ENCODE peak calls at places on chromosomes 11 and 22, in seven cellular contexts. P is tibial nerve, T is transverse colon, K is upper lobe of right lung, B is esophagus squamous epithelium, J is PC-9, A is cardiac muscle cell. Z is an unnamed sample. For H3K36me3 and H3K4me1, the result is how much of the 10 kb centered on the place peaks cover.

GRCh38 chr11:75313457-75314272 is 37.8 kb downstream of the ARRB1 start:
- DNase-seq in B (no peak), T (no peak), P (peak), J (no peak), K (peak), A (peak), Z (no peak)

GRCh38 chr11:62860835-62861563 is 19.7 kb upstream of the SLC3A2 start:
- DNase-seq in T (no peak), B (no peak), A (no peak), P (no peak), K (no peak), J (no peak), Z (no peak)

GRCh38 chr22:45064313-45065268 is 54.8 kb upstream of the PHF21B start:
- DNase-seq in T (no peak), J (peak), A (peak), B (no peak), K (no peak), P (no peak), Z (no peak)

GRCh38 chr22:48445113-48445827 is 1382.4 kb downstream of the BRD1 start:
- DNase-seq in A (no peak), T (no peak), P (no peak), B (no peak), J (no peak), K (no peak), Z (no peak)

GRCh38 chr22:24938741-24939341 is 7.7 kb downstream of the LHFPL7 start:
- DNase-seq in A (peak), K (no peak), P (peak), J (no peak), B (no peak), T (no peak), Z (no peak)

GRCh38 chr11:19519912-19520641 is 192.6 kb upstream of the NAV2 start:
- DNase-seq in J (no peak), K (no peak), P (no peak), T (no peak), B (no peak), A (peak), Z (no peak)

GRCh38 chr11:116553482-116553881 is 219.3 kb downstream of the BUD13 start:
- DNase-seq in A (no peak), K (no peak), T (no peak), J (no peak), P (no peak), B (no peak), Z (no peak)

GRCh38 chr11:19121646-19122045 is 4.7 kb downstream of the ZDHHC13 start:
- DNase-seq in K (no peak), T (no peak), J (no peak), B (no peak), P (no peak), A (no peak), Z (no peak)

GRCh38 chr11:44471603-44472002 is 93.9 kb upstream of the CD82 start:
- DNase-seq in K (no peak), A (no peak), P (no peak), B (no peak), J (no peak), T (no peak), Z (no peak)

GRCh38 chr11:32081129-32081641 is 9.7 kb upstream of the RCN1 start:
- DNase-seq in P (no peak), J (peak), A (peak), T (no peak), B (no peak), K (no peak), Z (no peak)

GRCh38 chr11:73185680-73186293 is 32.3 kb upstream of the P2RY2 start:
- DNase-seq in J (peak), A (peak), B (no peak), K (no peak), T (no peak), P (no peak), Z (no peak)

GRCh38 chr11:120973501-120973900 is 50.4 kb upstream of the TBCEL start:
- DNase-seq in B (no peak), T (no peak), P (no peak), K (no peak), A (no peak), J (no peak), Z (no peak)

GRCh38 chr11:1880746-1881441 is 10.8 kb downstream of the PRR33 start:
- DNase-seq in J (no peak), B (no peak), P (no peak), A (no peak), K (peak), T (no peak), Z (no peak)

GRCh38 chr22:47356433-47357011 is 594.1 kb downstream of the TBC1D22A start:
- DNase-seq in K (no peak), A (no peak), B (no peak), P (no peak), J (no peak), T (no peak), Z (no peak)

GRCh38 chr11:32893947-32894827 is 1.6 kb downstream of the QSER1 start:
- DNase-seq in J (peak), A (peak), K (no peak), P (peak), T (peak), B (no peak), Z (peak)

GRCh38 chr11:32213223-32213622 is 122.3 kb downstream of the RCN1 start:
- DNase-seq in P (no peak), K (no peak), J (no peak), B (no peak), T (no peak), A (peak), Z (no peak)

GRCh38 chr11:69375316-69376154 is 81.6 kb downstream of the MYEOV start:
- DNase-seq in B (no peak), K (no peak), P (no peak), A (no peak), T (peak), J (no peak), Z (no peak)

GRCh38 chr11:10452211-10452767 is 2.8 kb upstream of the AMPD3 start:
- DNase-seq in K (no peak), T (no peak), J (no peak), A (no peak), B (no peak), P (no peak), Z (no peak)

GRCh38 chr11:61814242-61814957 is 2.4 kb downstream of the FADS1 start:
- DNase-seq in A (peak), T (peak), J (peak), K (no peak), B (no peak), P (peak), Z (no peak)

GRCh38 chr11:47797633-47798032 is 30.5 kb upstream of the FNBP4 start:
- DNase-seq in T (no peak), A (peak), P (no peak), K (no peak), B (no peak), J (no peak), Z (no peak)

GRCh38 chr11:61353109-61354067 is 8.3 kb downstream of the CYB561A3 start:
- DNase-seq in K (no peak), J (no peak), T (peak), P (no peak), B (no peak), A (no peak), Z (no peak)

GRCh38 chr22:19210188-19210587 is 31.7 kb upstream of the SLC25A1 start:
- DNase-seq in A (no peak), K (peak), T (no peak), J (no peak), P (no peak), B (no peak), Z (no peak)

GRCh38 chr11:6636480-6636879 is 17.3 kb upstream of the TPP1 start:
- DNase-seq in T (no peak), B (no peak), K (no peak), J (no peak), P (no peak), A (no peak), Z (no peak)

GRCh38 chr11:6635082-6635932 is 16.1 kb upstream of the TPP1 start:
- DNase-seq in B (no peak), T (peak), J (no peak), P (peak), A (peak), K (no peak), Z (no peak)

GRCh38 chr11:6640036-6640984 is 15.3 kb downstream of the DCHS1 start:
- DNase-seq in J (no peak), B (no peak), T (no peak), P (no peak), K (no peak), A (no peak), Z (no peak)

GRCh38 chr11:6638437-6638836 is 17.2 kb downstream of the DCHS1 start:
- DNase-seq in B (no peak), K (no peak), T (no peak), A (no peak), J (no peak), P (no peak), Z (no peak)

DNA sequence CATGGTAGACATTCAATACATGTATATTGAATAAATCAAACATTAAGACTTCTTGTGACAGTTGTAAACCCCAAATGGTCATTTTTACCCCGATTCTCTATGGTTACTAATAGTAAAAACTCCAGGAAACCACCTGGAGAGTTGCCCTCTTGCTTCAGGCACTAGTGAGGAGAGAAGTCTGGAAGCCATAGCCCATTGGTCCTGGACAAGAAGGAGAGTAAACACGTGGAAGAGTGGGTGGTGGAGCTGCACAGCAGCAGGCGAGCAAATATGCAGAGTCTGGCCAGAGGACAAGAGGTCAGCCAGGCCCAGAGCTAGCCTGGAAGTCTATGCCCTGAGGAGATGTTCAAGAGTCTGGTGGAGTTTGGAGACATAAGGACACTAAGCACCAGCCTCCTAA is 17.7 kb downstream of the DCHS1 start:
- DNase-seq in B (no peak), T (no peak), J (no peak), A (peak), K (no peak), P (no peak), Z (peak)
- H3K27ac ChIP-seq in B (peak), T (peak), J (no peak), A (no peak), K (no peak), P (no peak), Z (no peak)

GRCh38 chr11:108994887-108995286 is 330.0 kb downstream of the DDX10 start:
- DNase-seq in T (no peak), P (no peak), B (no peak), K (no peak), J (no peak), A (no peak), Z (no peak)
- H3K36me3 ChIP-seq in T (under half), P (under half), B (under half), K (under half), J (under half), A (under half), Z (under half)

GRCh38 chr11:130456276-130456675 is 7.8 kb downstream of the ADAMTS15 start:
- DNase-seq in A (no peak), T (no peak), P (no peak), K (no peak), B (no peak), J (no peak), Z (no peak)
- H3K4me1 ChIP-seq in A (under half), T (under half), P (under half), K (under half), B (under half), J (under half), Z (under half)

GRCh38 chr11:68006606-68007166 is 2.8 kb upstream of the UNC93B1 start:
- DNase-seq in P (no peak), J (no peak), B (no peak), A (no peak), T (no peak), K (no peak), Z (peak)

GRCh38 chr11:68009391-68010000 is 631 bp upstream of the ALDH3B1 start:
- DNase-seq in P (no peak), A (peak), B (no peak), J (peak), K (peak), T (no peak), Z (no peak)

GRCh38 chr11:68007498-68008380 is 2.4 kb upstream of the ALDH3B1 start:
- DNase-seq in B (no peak), T (no peak), P (no peak), J (no peak), K (no peak), A (no peak), Z (no peak)

GRCh38 chr11:68010058-68011041 is at the start of gene ALDH3B1:
- DNase-seq in A (peak), K (peak), B (peak), P (peak), J (peak), T (peak), Z (peak)

DNA sequence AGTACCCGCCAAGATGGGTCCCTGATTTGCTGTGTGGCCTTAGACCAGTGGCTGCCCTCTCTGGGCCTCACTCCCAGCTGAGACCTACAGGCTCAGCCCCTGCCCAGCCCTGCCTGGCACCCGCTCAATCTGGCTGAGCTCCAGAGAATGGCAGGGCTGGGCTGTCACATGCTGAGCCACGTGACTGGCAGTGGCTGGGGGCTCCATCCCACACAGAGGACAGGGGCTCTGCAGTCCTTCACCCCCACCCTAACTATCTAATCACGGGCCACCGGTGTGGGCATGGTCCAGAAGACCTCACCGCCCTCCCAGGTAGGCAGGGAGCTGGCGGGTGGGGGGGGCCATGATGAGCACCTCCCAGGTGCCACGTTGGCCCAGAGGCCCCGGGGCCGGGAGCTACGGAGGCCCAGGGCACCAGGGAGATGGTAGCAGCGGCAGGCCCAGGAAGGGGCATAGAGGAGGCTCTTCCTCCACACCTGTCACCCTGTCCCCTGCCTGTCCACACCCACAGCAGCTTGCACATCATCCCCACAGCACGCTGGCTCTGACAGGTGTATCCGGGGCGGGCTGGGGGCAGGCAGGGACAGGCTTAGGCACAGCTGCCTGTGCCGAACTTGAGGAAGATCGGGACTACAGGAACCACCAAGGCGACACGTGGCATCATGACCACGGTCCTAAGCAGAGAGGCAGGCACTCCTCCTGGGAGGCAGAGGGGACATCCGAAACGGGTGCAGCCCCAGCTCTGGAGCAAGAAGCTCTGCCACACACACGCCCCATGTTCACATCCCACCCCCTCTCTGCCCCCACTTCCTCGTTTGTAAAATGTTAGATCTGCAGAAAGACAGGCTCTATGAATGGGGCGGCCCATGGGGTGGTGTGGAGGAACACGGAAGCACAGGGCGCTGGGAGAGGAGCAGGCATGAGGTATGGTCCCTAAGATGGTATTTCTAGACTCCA is 1.5 kb upstream of the ALDH3B1 start:
- DNase-seq in P (no peak), T (peak), B (no peak), A (no peak), J (no peak), K (peak), Z (peak)
- H3K27ac ChIP-seq in P (peak), T (peak), B (peak), A (no peak), J (peak), K (peak), Z (peak)

GRCh38 chr11:64204464-64204989 is 2.0 kb upstream of the FERMT3 start:
- DNase-seq in A (peak), K (peak), T (peak), J (peak), P (peak), B (no peak), Z (peak)
- H3K36me3 ChIP-seq in A (under half), K (under half), T (under half), J (under half), P (half or more), B (under half), Z (under half)

GRCh38 chr22:39622881-39623367 is 52.4 kb downstream of the CACNA1I start:
- DNase-seq in A (peak), P (peak), J (no peak), B (no peak), T (peak), K (peak), Z (peak)

GRCh38 chr22:39623603-39624500 is 53.3 kb downstream of the CACNA1I start:
- DNase-seq in J (no peak), P (no peak), K (no peak), A (no peak), B (no peak), T (no peak), Z (no peak)

GRCh38 chr22:39618996-39619530 is 48.5 kb downstream of the CACNA1I start:
- DNase-seq in T (no peak), A (no peak), K (no peak), B (no peak), J (no peak), P (no peak), Z (peak)

GRCh38 chr22:39621826-39622225 is 51.3 kb downstream of the CACNA1I start:
- DNase-seq in B (no peak), A (no peak), T (no peak), P (no peak), J (no peak), K (no peak), Z (no peak)

DNA sequence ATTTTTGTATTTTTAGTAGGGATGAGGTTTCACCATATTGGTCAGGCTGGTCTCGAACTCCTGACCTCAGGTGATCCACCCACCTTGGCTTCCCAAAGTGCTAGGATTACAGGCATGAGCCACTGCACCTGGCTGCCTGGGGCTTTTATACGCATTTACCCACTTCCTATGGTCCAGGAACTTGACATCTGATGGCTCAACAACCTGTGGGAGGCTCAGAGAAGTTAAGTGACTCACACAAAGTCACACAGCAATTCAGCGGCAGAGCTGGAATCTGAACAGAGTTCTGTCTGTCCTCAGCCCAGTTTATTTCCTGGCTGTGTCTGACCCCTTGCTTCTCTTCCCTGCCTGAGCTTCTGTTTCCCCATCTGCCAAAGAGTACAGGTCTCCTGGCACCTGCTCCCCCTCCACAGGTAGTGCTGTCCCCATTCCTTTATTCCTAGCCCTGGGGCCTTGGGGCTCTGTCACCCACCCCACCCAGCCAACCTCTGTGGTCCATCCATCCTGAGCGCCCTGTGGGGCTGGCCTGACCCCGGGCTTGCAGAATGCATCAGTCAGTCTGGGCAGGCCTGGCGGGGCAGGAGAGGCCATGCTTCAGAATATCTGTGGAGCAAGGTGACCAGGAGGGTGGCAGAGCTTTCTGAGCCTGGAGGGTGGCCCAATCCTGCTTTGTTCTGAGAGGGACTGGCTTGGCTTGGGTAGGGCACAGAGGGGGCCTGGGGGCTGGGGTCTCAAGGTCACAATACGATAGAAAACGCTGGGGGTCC is 50.6 kb downstream of the CACNA1I start:
- DNase-seq in T (no peak), J (no peak), K (no peak), A (no peak), P (no peak), B (no peak), Z (no peak)
- H3K4me1 ChIP-seq in T (under half), J (under half), K (under half), A (under half), P (under half), B (under half), Z (under half)

GRCh38 chr11:93577291-93577690 is 34.1 kb upstream of the SMCO4 start:
- DNase-seq in A (peak), B (no peak), T (no peak), K (no peak), J (no peak), P (no peak), Z (no peak)
- H3K27ac ChIP-seq in A (no peak), B (no peak), T (no peak), K (no peak), J (no peak), P (no peak), Z (no peak)

Z was measured in pancreas.